ENCODE peak calls at places on chromosome 4, in four cellular contexts. R is A549, M is HepG2, E is K562. V is an unnamed sample.

GRCh38 chr4:85808864-85809263 is 333.9 kb downstream of the ARHGAP24 start:
- DNase-seq in R (no peak), M (no peak), E (no peak), V (no peak)

GRCh38 chr4:153146031-153146430 is 58.2 kb upstream of the TRIM2 start:
- DNase-seq in R (no peak), M (no peak), E (no peak), V (no peak)

GRCh38 chr4:128979934-128980333 is 113.4 kb downstream of the SCLT1 start:
- DNase-seq in R (peak; percentile 3), M (no peak), E (no peak), V (no peak)

GRCh38 chr4:187685247-187685646 is 310.3 kb upstream of the ZFP42 start:
- DNase-seq in R (peak; percentile 6), M (no peak), E (no peak), V (no peak)

GRCh38 chr4:111991163-111991562 is 154.1 kb upstream of the FAM241A start:
- DNase-seq in R (no peak), M (no peak), E (no peak), V (no peak)

GRCh38 chr4:25182941-25183340 is 22.7 kb upstream of the SEPSECS start:
- DNase-seq in R (no peak), M (no peak), E (no peak), V (no peak)

GRCh38 chr4:38563703-38564490 is 100.1 kb upstream of the KLF3 start:
- DNase-seq in R (no peak), M (no peak), E (no peak), V (no peak)

GRCh38 chr4:54929459-54929858 is 195.9 kb downstream of the KDR start:
- DNase-seq in R (no peak), M (no peak), E (no peak), V (no peak)

GRCh38 chr4:183321079-183321478 is 1.0 kb upstream of the CLDN22 start:
- DNase-seq in R (no peak), M (no peak), E (no peak), V (no peak)

GRCh38 chr4:40672528-40673522 is 43.2 kb upstream of the RBM47 start:
- DNase-seq in R (peak; percentile 83), M (peak; percentile 57), E (no peak), V (peak; percentile 26)

GRCh38 chr4:55143858-55144257 is 18.5 kb upstream of the KDR start:
- DNase-seq in R (no peak), M (no peak), E (no peak), V (no peak)

GRCh38 chr4:31701256-31701655 is 981.1 kb downstream of the PCDH7 start:
- DNase-seq in R (no peak), M (no peak), E (no peak), V (no peak)

GRCh38 chr4:97153042-97153441 is 990.2 kb downstream of the STPG2 start:
- DNase-seq in R (no peak), M (peak; percentile 1), E (no peak), V (no peak)

GRCh38 chr4:102685768-102686167 is 75.0 kb downstream of the MANBA start:
- DNase-seq in R (no peak), M (no peak), E (no peak), V (no peak)

GRCh38 chr4:10977534-10977933 is 293.0 kb upstream of the CLNK start:
- DNase-seq in R (no peak), M (no peak), E (no peak), V (no peak)

GRCh38 chr4:159146007-159146330 is 43.1 kb downstream of the RAPGEF2 start:
- DNase-seq in R (no peak), M (no peak), E (no peak), V (no peak)

DNA sequence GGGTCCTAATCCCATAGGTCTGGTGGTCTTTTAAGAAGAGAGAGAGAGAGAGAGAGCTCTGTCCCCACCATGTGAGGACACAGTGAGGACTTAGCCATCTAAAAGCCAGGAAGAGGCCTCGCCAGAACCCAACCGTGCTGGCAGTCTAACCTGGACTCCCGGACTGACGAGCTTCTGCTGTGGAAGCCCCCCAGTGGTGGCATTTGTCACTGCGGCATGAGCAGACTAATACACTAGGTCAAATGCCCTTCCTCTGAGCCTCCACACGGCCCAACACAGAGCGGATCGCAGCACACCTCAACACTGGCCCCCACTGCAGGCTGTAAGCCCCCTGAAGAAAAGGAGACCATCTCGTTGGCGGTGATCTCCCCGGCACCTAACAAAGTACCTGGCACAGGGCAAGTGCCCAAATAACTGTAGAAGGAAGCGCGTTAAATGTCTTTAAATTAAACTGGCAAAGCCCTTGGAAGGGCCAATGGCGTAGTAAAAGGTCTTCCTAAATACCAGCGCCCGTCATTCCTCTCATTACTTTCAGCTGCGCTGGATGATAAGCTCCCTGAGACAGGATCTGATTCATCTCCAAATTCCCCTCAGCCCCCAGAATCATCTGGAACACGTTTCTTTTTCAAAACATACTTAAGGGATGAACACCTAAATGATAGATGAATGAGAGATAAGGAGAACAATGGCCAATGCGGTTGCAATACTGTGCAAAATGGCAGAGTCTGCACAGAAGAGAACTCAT is 95.2 kb downstream of the AFAP1 start:
- DNase-seq in R (peak; percentile 61), M (peak; percentile 70), E (peak; percentile 61), V (peak; percentile 91)
- TF ChIP-seq NR3C1 in R (no peak), M (no peak), E (no peak), V (no peak)

GRCh38 chr4:73945674-73946449 is 36.0 kb downstream of the PF4 start:
- DNase-seq in R (no peak), M (no peak), E (no peak), V (no peak)
- TF ChIP-seq NR3C1 in R (no peak), M (no peak), E (no peak), V (no peak)

GRCh38 chr4:560731-561211 is 15.3 kb downstream of the TMEM271 start:
- DNase-seq in R (no peak), M (no peak), E (no peak), V (no peak)
- TF ChIP-seq NR3C1 in R (no peak), M (no peak), E (no peak), V (no peak)

DNA sequence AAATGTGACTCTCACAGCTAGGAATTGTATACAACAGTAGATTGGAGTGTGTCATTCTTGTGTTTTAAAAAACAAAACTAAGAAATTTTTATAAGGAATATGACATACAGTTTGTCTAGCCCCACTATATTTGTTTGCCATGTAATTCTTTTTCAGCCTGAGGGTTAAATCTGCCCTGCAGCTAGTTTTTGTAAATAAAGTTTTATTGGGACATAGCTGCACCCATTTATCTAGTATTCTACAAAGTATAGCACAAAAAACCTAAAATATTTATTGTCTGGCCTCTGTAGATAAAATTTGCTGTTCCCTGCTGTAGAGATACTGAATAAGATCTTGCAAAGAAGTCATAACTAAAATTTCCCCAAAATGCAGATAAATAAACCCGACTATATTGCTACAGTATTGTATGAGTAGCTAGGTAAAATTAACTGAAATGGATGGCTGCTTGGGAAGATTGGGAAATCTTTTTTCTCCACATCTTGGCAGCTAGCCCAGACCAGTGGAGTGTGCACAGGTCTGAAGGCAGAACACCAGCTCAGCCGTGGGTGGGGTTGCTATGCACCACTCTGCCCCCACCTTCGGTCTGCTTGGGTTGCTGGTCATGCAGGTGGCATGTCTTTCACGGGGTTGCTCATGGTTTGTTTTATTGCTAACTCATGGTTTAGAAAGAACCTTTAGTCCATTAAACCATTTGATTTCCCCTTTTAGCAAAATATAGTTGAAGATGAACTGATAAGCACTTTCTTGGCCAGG is 127.9 kb downstream of the KLHL8 start:
- DNase-seq in R (peak; percentile 41), M (peak; percentile 62), E (peak; percentile 48), V (no peak)
- TF ChIP-seq NR3C1 in R (no peak), M (no peak), E (no peak), V (no peak)

DNA sequence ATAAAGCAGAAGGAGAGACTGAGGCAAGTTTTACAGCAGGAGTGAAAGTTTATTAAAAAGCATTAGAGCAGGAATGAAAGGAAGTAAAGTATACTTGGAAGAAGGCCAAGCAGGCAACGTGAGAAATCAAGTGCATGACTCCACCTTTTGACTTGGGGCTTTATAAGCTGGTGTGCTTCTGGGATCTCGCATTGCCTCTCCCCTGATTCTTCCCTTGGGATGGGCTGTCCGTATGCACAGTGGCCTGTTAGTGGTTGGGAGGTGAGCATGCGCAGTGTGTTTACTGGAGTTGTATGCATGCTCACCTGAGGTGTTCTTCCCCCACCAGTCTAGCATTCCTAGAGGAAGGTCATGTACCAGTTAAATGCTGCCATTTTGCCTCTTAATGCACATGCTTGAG is 29.1 kb upstream of the C1QTNF7 start:
- DNase-seq in R (no peak), M (no peak), E (no peak), V (no peak)
- TF ChIP-seq NR3C1 in R (no peak), M (no peak), E (no peak), V (no peak)

DNA sequence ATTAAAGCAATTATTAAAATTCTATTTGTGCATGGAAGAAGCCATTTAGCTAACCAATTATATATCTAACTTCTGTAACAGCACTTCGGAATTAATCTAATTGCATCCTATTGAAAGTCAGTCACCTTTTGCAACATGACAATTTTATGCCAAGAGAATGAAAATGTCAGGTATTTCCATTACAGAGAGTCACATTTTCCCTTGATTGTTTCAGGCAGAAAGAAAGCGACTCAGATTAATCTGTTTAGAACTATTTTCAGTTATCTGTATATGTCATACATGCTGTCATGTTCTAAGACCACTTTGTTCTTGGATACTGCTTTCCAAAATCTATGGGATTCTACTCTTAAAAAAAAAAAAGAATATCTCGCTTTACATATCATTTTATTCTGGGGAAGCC is 31.5 kb downstream of the GALNT7 start:
- DNase-seq in R (no peak), M (no peak), E (no peak), V (no peak)
- TF ChIP-seq NR3C1 in R (no peak), M (no peak), E (no peak), V (no peak)

GRCh38 chr4:57076646-57077045 is 33.5 kb downstream of the IGFBP7 start:
- DNase-seq in R (no peak), M (no peak), E (no peak), V (no peak)

GRCh38 chr4:57075353-57075752 is 34.8 kb downstream of the IGFBP7 start:
- DNase-seq in R (no peak), M (no peak), E (no peak), V (no peak)

GRCh38 chr4:57078685-57079521 is 31.3 kb downstream of the IGFBP7 start:
- DNase-seq in R (no peak), M (peak; percentile 46), E (no peak), V (peak; percentile 52)

GRCh38 chr4:57074753-57075152 is 35.4 kb downstream of the IGFBP7 start:
- DNase-seq in R (no peak), M (no peak), E (no peak), V (no peak)

DNA sequence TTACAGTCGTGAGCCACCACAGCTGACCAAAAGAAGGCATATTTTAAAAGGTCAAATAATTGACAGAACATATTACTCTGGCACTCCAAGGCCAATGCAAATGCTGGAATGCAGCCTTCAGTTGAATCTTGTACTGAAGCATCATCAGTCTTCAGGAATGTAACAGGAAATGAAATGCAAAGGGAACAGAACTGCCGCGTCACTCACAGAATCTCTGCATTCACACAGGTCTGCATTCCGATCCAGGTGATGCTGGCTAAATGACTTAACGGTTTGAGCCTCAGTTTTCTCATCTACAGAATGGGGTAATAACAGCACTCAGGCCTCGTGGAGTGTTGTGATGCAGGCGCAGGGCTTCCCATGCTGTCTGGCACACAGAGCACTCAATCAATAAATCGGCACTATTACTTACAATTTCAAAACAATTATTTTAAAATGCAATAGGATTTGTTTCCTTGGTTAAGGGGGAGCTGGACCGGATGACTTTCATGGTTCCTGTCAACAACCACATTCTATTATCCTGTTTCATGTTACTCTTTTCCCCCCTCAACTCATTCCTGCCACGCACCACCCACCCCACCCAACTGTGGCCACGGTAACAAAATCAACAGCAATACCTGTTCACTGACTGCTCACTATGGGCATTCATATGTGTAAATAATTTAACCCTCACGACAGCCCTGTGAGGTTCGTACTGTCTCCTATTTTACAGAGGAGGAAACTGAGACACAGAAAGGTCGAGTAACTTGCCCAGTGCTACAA is 32.5 kb downstream of the IGFBP7 start:
- DNase-seq in R (no peak), M (peak; percentile 50), E (no peak), V (no peak)
- TF ChIP-seq NR3C1 in R (no peak), M (no peak), E (no peak), V (no peak)

GRCh38 chr4:114386637-114387233 is 211.9 kb upstream of the UGT8 start:
- DNase-seq in R (no peak), M (peak; percentile 5), E (peak; percentile 9), V (no peak)
- TF ChIP-seq NR3C1 in R (no peak), M (no peak), E (no peak), V (no peak)

V was measured in WTC11.